ENCODE peak calls at places on chromosome 9, in four cellular contexts. I, N, S and K are unnamed samples.

GRCh38 chr9:26888271-26888670 is 4.3 kb downstream of the CAAP1 start:
- DNase-seq in I (no peak), N (no peak), S (no peak), K (no peak)

GRCh38 chr9:38437193-38437823 is 13.1 kb upstream of the IGFBPL1 start:
- DNase-seq in I (peak; percentile 91), N (peak; percentile 64), S (no peak), K (no peak)

GRCh38 chr9:130137870-130138653 is 34.1 kb upstream of the NCS1 start:
- DNase-seq in I (no peak), N (no peak), S (no peak), K (no peak)

GRCh38 chr9:109861918-109862317 is 81.9 kb downstream of the PALM2AKAP2 start:
- DNase-seq in I (no peak), N (no peak), S (no peak), K (no peak)

GRCh38 chr9:110640736-110641135 is 27.9 kb upstream of the MUSK start:
- DNase-seq in I (no peak), N (no peak), S (no peak), K (no peak)

GRCh38 chr9:136867480-136867879 is 1.4 kb upstream of the EDF1 start:
- DNase-seq in I (no peak), N (no peak), S (no peak), K (no peak)

GRCh38 chr9:116706310-116707290 is 19.5 kb downstream of the TRIM32 start:
- DNase-seq in I (no peak), N (no peak), S (no peak), K (no peak)

GRCh38 chr9:112176410-112177010 is 1.4 kb upstream of the SUSD1 start:
- DNase-seq in I (peak; percentile 42), N (no peak), S (no peak), K (no peak)

GRCh38 chr9:108951578-108951977 is 17.4 kb downstream of the ABITRAM start:
- DNase-seq in I (no peak), N (no peak), S (no peak), K (no peak)

GRCh38 chr9:117091529-117091928 is 323.3 kb downstream of the ASTN2 start:
- DNase-seq in I (no peak), N (no peak), S (no peak), K (no peak)

GRCh38 chr9:105973811-105974407 is 279.6 kb downstream of the TMEM38B start:
- DNase-seq in I (no peak), N (no peak), S (no peak), K (no peak)

GRCh38 chr9:92611621-92612275 is 58.2 kb downstream of the IPPK start:
- DNase-seq in I (no peak), N (no peak), S (no peak), K (no peak)

GRCh38 chr9:96644137-96644536 is 11.0 kb downstream of the PRXL2C start:
- DNase-seq in I (peak; percentile 92), N (no peak), S (no peak), K (no peak)

GRCh38 chr9:129726322-129727160 is 26.3 kb downstream of the PTGES start:
- DNase-seq in I (peak; percentile 30), N (peak; percentile 97), S (no peak), K (peak; percentile 97)

GRCh38 chr9:2992427-2992826 is 148.5 kb upstream of the PUM3 start:
- DNase-seq in I (no peak), N (no peak), S (no peak), K (no peak)

GRCh38 chr9:124079176-124079925 is 67.8 kb downstream of the LHX2 start:
- DNase-seq in I (peak; percentile 21), N (no peak), S (no peak), K (no peak)

GRCh38 chr9:14031015-14031414 is 282.9 kb downstream of the NFIB start:
- DNase-seq in I (no peak), N (no peak), S (no peak), K (no peak)

GRCh38 chr9:92377904-92378303 is 26.5 kb downstream of the OGN start:
- DNase-seq in I (no peak), N (no peak), S (no peak), K (no peak)

GRCh38 chr9:116323571-116323970 is 170.0 kb downstream of the PAPPA start:
- DNase-seq in I (no peak), N (no peak), S (no peak), K (no peak)

GRCh38 chr9:107711528-107711927 is 222.0 kb upstream of the KLF4 start:
- DNase-seq in I (no peak), N (peak; percentile 45), S (no peak), K (peak; percentile 25)

GRCh38 chr9:114894801-114895433 is 35.5 kb downstream of the TNFSF8 start:
- DNase-seq in I (peak; percentile 23), N (peak; percentile 60), S (no peak), K (no peak)

GRCh38 chr9:96884443-96884842 is 30.1 kb upstream of the ZNF782 start:
- DNase-seq in I (peak; percentile 59), N (peak; percentile 41), S (no peak), K (no peak)

GRCh38 chr9:96327694-96328352 is 25.8 kb upstream of the HSD17B3 start:
- DNase-seq in I (peak; percentile 51), N (peak; percentile 44), S (peak; percentile 8), K (peak; percentile 68)

GRCh38 chr9:124502711-124503702 is 4.2 kb downstream of the NR5A1 start:
- DNase-seq in I (no peak), N (no peak), S (no peak), K (peak; percentile 64)

GRCh38 chr9:3541206-3541605 is 15.4 kb upstream of the RFX3 start:
- DNase-seq in I (no peak), N (no peak), S (no peak), K (no peak)

GRCh38 chr9:20570086-20570485 is 52.2 kb downstream of the MLLT3 start:
- DNase-seq in I (no peak), N (no peak), S (no peak), K (no peak)

GRCh38 chr9:114677418-114677817 is 4.6 kb downstream of the TEX48 start:
- DNase-seq in I (peak; percentile 41), N (peak; percentile 93), S (no peak), K (no peak)

GRCh38 chr9:26175264-26175663 is 497.0 kb upstream of the TUSC1 start:
- DNase-seq in I (no peak), N (no peak), S (no peak), K (no peak)

GRCh38 chr9:98087420-98088354 is 31.2 kb downstream of the NANS start:
- DNase-seq in I (no peak), N (no peak), S (no peak), K (no peak)

GRCh38 chr9:98790601-98791146 is 5.7 kb downstream of the ANKS6 start:
- DNase-seq in I (no peak), N (no peak), S (no peak), K (no peak)

GRCh38 chr9:82490019-82490499 is 501.5 kb downstream of the SPATA31D1 start:
- DNase-seq in I (no peak), N (no peak), S (no peak), K (no peak)

GRCh38 chr9:12935714-12936113 is 160.9 kb downstream of the LURAP1L start:
- DNase-seq in I (no peak), N (no peak), S (no peak), K (no peak)

GRCh38 chr9:109418827-109419226 is 79.3 kb downstream of the PTPN3 start:
- DNase-seq in I (no peak), N (no peak), S (peak; percentile 74), K (no peak)

GRCh38 chr9:133727876-133728441 is 10.2 kb downstream of the SARDH start:
- DNase-seq in I (no peak), N (no peak), S (no peak), K (peak; percentile 29)

GRCh38 chr9:74742792-74743389 is 144.8 kb downstream of the TRPM6 start:
- DNase-seq in I (peak; percentile 2), N (peak; percentile 15), S (no peak), K (peak; percentile 39)

GRCh38 chr9:81825831-81826540 is 102.2 kb upstream of the SPATA31D4 start:
- DNase-seq in I (no peak), N (no peak), S (no peak), K (no peak)

GRCh38 chr9:89996717-89997116 is 391.9 kb downstream of the GADD45G start:
- DNase-seq in I (peak; percentile 24), N (no peak), S (no peak), K (no peak)

GRCh38 chr9:110116543-110116885 is 91.4 kb downstream of the C9orf152 start:
- DNase-seq in I (no peak), N (peak; percentile 21), S (no peak), K (no peak)

GRCh38 chr9:87119328-87119881 is 172.1 kb upstream of the GAS1 start:
- DNase-seq in I (no peak), N (no peak), S (no peak), K (peak; percentile 75)

GRCh38 chr9:33263936-33264472 is 504 bp downstream of the BAG1 start:
- DNase-seq in I (peak; percentile 10), N (peak; percentile 57), S (no peak), K (peak; percentile 61)
- TF ChIP-seq PBX3 in I (no peak), N (no peak), S (no peak), K (no peak)

GRCh38 chr9:127886401-127886972 is 9.0 kb upstream of the AK1 start:
- DNase-seq in I (no peak), N (no peak), S (no peak), K (peak; percentile 69)
- TF ChIP-seq PBX3 in I (no peak), N (no peak), S (no peak), K (no peak)

DNA sequence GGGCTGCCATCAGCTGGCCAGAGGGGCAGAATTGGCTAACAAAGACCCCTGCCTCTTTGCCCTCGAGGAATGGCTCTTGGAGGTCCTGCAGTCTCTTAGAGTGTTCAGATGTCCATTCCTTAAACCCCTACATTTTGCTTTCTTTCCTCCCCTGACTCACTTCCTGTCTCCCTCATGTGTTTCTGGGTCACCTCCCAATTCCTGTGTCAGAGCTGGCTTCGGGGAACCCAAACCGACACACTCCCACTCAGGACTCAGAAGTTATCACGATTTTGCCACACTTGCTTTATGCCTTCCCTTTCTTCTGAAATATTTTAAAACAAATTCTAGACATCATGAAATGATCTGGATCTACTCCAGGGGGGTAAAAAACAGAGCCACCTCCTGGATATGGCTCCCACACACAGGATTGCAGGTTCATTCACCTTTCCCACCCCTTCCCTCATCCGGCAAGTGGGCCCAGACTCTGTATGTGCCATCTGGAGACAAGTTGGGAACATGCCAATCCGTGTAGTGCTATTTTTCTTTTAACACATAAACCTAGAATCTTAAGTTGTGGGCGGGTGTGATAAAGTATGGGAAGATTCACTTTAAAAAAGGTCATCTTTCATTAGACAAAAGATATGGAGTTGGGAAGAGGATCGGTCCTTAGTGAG is 145.7 kb downstream of the NXNL2 start:
- DNase-seq in I (no peak), N (no peak), S (no peak), K (no peak)
- TF ChIP-seq PBX3 in I (no peak), N (no peak), S (no peak), K (no peak)

GRCh38 chr9:35960029-35960655 is 2.2 kb upstream of the OR2S2 start:
- DNase-seq in I (no peak), N (no peak), S (no peak), K (no peak)
- TF ChIP-seq PBX3 in I (no peak), N (no peak), S (no peak), K (peak; percentile 12)

GRCh38 chr9:93949694-93950449 is 5.3 kb downstream of the BARX1 start:
- DNase-seq in I (no peak), N (no peak), S (no peak), K (no peak)

GRCh38 chr9:93947409-93948070 is 7.6 kb downstream of the BARX1 start:
- DNase-seq in I (no peak), N (no peak), S (no peak), K (no peak)

GRCh38 chr9:93948456-93949072 is 6.6 kb downstream of the BARX1 start:
- DNase-seq in I (no peak), N (no peak), S (no peak), K (peak; percentile 52)

GRCh38 chr9:93950619-93951601 is 4.2 kb downstream of the BARX1 start:
- DNase-seq in I (no peak), N (no peak), S (no peak), K (peak; percentile 76)

GRCh38 chr9:93949073-93949693 is 6.0 kb downstream of the BARX1 start:
- DNase-seq in I (no peak), N (no peak), S (no peak), K (peak; percentile 30)
- TF ChIP-seq PBX3 in I (no peak), N (no peak), S (no peak), K (no peak)